ENCODE peak calls at places on chromosomes 6 and 20, in six cellular contexts. D is EL, Q is lung microvascular endothelial cell, M is foreskin keratinocyte, Y is body of pancreas, B is cerebellar cortex. F is an unnamed sample.

GRCh38 chr6:20129290-20130088 is 82.8 kb downstream of the MBOAT1 start:
- DNase-seq in M (no peak), Q (no peak), D (no peak), Y (no peak), B (no peak), F (no peak)

GRCh38 chr6:78810146-78810545 is 57.2 kb upstream of the IRAK1BP1 start:
- DNase-seq in M (peak; percentile 75), Y (no peak), D (peak; percentile 49), Q (peak; percentile 60), B (peak; percentile 22), F (no peak)

GRCh38 chr20:10171864-10172751 is 46.5 kb upstream of the SNAP25 start:
- DNase-seq in Y (peak; percentile 46), B (peak; percentile 78), Q (peak; percentile 29), M (no peak), D (peak; percentile 69), F (no peak)

GRCh38 chr6:77492529-77492928 is 29.2 kb upstream of the HTR1B start:
- DNase-seq in Y (no peak), Q (no peak), B (no peak), D (no peak), M (no peak), F (no peak)

GRCh38 chr20:17610566-17611289 is 40.9 kb downstream of the DSTN start:
- DNase-seq in Y (peak; percentile 51), B (no peak), Q (no peak), M (no peak), D (no peak), F (peak; percentile 71)

GRCh38 chr6:51934098-51934497 is 153.3 kb downstream of the PKHD1 start:
- DNase-seq in M (no peak), B (peak; percentile 9), Y (no peak), D (peak; percentile 2), Q (no peak), F (no peak)

GRCh38 chr6:125867483-125867935 is 76.7 kb downstream of the NCOA7 start:
- DNase-seq in D (peak; percentile 71), M (peak; percentile 97), Y (no peak), B (no peak), Q (no peak), F (no peak)

GRCh38 chr6:145148392-145149175 is 586.7 kb downstream of the EPM2A start:
- DNase-seq in Y (peak; percentile 25), D (peak; percentile 96), Q (peak; percentile 3), B (no peak), M (peak; percentile 88), F (no peak)

GRCh38 chr6:139007428-139007827 is 19.4 kb upstream of the REPS1 start:
- DNase-seq in D (no peak), Y (no peak), B (no peak), Q (no peak), M (no peak), F (no peak)

GRCh38 chr20:37358366-37359150 is 12.6 kb downstream of the SRC start:
- DNase-seq in M (peak; percentile 77), Y (no peak), B (no peak), Q (no peak), D (no peak), F (no peak)

GRCh38 chr6:35149891-35150566 is 8.9 kb upstream of the TCP11 start:
- DNase-seq in B (no peak), D (no peak), M (no peak), Q (no peak), Y (no peak), F (no peak)

GRCh38 chr20:49889943-49890650 is 25.2 kb downstream of the SPATA2 start:
- DNase-seq in M (no peak), D (no peak), Q (no peak), B (no peak), Y (peak; percentile 49), F (no peak)

GRCh38 chr6:69861986-69862385 is 4.4 kb upstream of the COL19A1 start:
- DNase-seq in B (peak; percentile 51), Y (no peak), D (no peak), M (peak; percentile 68), Q (no peak), F (no peak)

GRCh38 chr6:166573456-166574216 is 12.8 kb downstream of the RAMACL start:
- DNase-seq in Y (no peak), D (no peak), Q (no peak), M (no peak), B (no peak), F (no peak)

GRCh38 chr6:67639161-67639560 is 995.9 kb upstream of the ADGRB3 start:
- DNase-seq in B (no peak), Q (no peak), D (no peak), M (no peak), Y (no peak), F (no peak)